ENCODE peak calls at places on chromosomes 3 and 15, in seven cellular contexts. V is K562, Q is GM12878, G is HepG2, O is SK-N-SH, F is H1, N is GM12891. S is an unnamed sample.

GRCh38 chr15:70437882-70438331 is 325.5 kb downstream of the UACA start:
- DNase-seq in V (no peak), Q (no peak), G (no peak), O (peak; percentile 65), F (no peak), N (no peak), S (no peak)

GRCh38 chr3:181782306-181782924 is 70.7 kb downstream of the SOX2 start:
- DNase-seq in V (no peak), Q (no peak), G (no peak), O (no peak), F (no peak), N (no peak), S (no peak)

GRCh38 chr3:4816306-4816705 is 162.9 kb upstream of the BHLHE40 start:
- DNase-seq in V (no peak), Q (no peak), G (no peak), O (no peak), F (no peak), N (no peak), S (no peak)

GRCh38 chr15:71168163-71168832 is 53.0 kb downstream of the THSD4 start:
- DNase-seq in V (no peak), Q (no peak), G (no peak), O (no peak), F (no peak), N (no peak), S (no peak)

GRCh38 chr3:77348244-77348855 is 308.5 kb downstream of the ROBO2 start:
- DNase-seq in V (peak; percentile 3), Q (no peak), G (peak; percentile 9), O (peak; percentile 1), F (peak; percentile 59), N (no peak), S (no peak)

GRCh38 chr3:119323401-119324107 is 29.4 kb downstream of the ARHGAP31 start:
- DNase-seq in V (no peak), Q (no peak), G (no peak), O (no peak), F (peak; percentile 59), N (peak; percentile 27), S (no peak)

GRCh38 chr3:115513411-115513800 is 109.9 kb upstream of the GAP43 start:
- DNase-seq in V (no peak), Q (no peak), G (no peak), O (no peak), F (no peak), N (no peak), S (no peak)

GRCh38 chr3:197031315-197032285 is 2.0 kb upstream of the MELTF start:
- DNase-seq in V (peak; percentile 66), Q (no peak), G (peak; percentile 96), O (no peak), F (no peak), N (no peak), S (no peak)

GRCh38 chr3:142623209-142623608 is 27.0 kb downstream of the PLS1 start:
- DNase-seq in V (no peak), Q (no peak), G (no peak), O (no peak), F (no peak), N (no peak), S (no peak)

GRCh38 chr3:58955308-58955707 is 94.5 kb downstream of the CFAP20DC start:
- DNase-seq in V (no peak), Q (no peak), G (no peak), O (no peak), F (no peak), N (no peak), S (no peak)

GRCh38 chr15:40337597-40337996 is 3.1 kb downstream of the CCDC9B start:
- DNase-seq in V (no peak), Q (no peak), G (no peak), O (peak; percentile 40), F (no peak), N (no peak), S (no peak)

GRCh38 chr15:68418611-68419161 is 13.3 kb downstream of the ITGA11 start:
- DNase-seq in V (no peak), Q (no peak), G (no peak), O (no peak), F (no peak), N (no peak), S (no peak)

GRCh38 chr3:146757759-146758158 is 152.6 kb upstream of the PLSCR5 start:
- DNase-seq in V (no peak), Q (no peak), G (no peak), O (no peak), F (no peak), N (no peak), S (no peak)

GRCh38 chr3:146300756-146301155 is 49.9 kb upstream of the PLSCR4 start:
- DNase-seq in V (no peak), Q (no peak), G (no peak), O (no peak), F (no peak), N (no peak), S (no peak)

GRCh38 chr15:101314726-101315125 is 19.7 kb upstream of the SNRPA1 start:
- DNase-seq in V (no peak), Q (no peak), G (no peak), O (no peak), F (no peak), N (no peak), S (no peak)

GRCh38 chr3:158771982-158772381 is 29.9 kb upstream of the MFSD1 start:
- DNase-seq in V (no peak), Q (no peak), G (no peak), O (no peak), F (no peak), N (no peak), S (no peak)

GRCh38 chr3:60314064-60314463 is 937.2 kb downstream of the FHIT start:
- DNase-seq in V (no peak), Q (no peak), G (no peak), O (no peak), F (no peak), N (no peak), S (no peak)

GRCh38 chr3:487580-487979 is 291.0 kb downstream of the CHL1 start:
- DNase-seq in V (no peak), Q (no peak), G (no peak), O (no peak), F (no peak), N (no peak), S (no peak)

GRCh38 chr3:63264716-63265115 is 13.4 kb upstream of the SYNPR start:
- DNase-seq in V (peak; percentile 4), Q (no peak), G (no peak), O (no peak), F (no peak), N (no peak), S (no peak)

GRCh38 chr3:104941785-104942184 is 424.9 kb upstream of the ALCAM start:
- DNase-seq in V (no peak), Q (no peak), G (no peak), O (no peak), F (no peak), N (no peak), S (no peak)

GRCh38 chr15:38029741-38030140 is 95.3 kb downstream of the TMCO5A start:
- DNase-seq in V (no peak), Q (no peak), G (no peak), O (no peak), F (no peak), N (no peak), S (no peak)

GRCh38 chr15:62866366-62866765 is 176.2 kb upstream of the TPM1 start:
- DNase-seq in V (no peak), Q (no peak), G (no peak), O (no peak), F (peak; percentile 33), N (no peak), S (no peak)

DNA sequence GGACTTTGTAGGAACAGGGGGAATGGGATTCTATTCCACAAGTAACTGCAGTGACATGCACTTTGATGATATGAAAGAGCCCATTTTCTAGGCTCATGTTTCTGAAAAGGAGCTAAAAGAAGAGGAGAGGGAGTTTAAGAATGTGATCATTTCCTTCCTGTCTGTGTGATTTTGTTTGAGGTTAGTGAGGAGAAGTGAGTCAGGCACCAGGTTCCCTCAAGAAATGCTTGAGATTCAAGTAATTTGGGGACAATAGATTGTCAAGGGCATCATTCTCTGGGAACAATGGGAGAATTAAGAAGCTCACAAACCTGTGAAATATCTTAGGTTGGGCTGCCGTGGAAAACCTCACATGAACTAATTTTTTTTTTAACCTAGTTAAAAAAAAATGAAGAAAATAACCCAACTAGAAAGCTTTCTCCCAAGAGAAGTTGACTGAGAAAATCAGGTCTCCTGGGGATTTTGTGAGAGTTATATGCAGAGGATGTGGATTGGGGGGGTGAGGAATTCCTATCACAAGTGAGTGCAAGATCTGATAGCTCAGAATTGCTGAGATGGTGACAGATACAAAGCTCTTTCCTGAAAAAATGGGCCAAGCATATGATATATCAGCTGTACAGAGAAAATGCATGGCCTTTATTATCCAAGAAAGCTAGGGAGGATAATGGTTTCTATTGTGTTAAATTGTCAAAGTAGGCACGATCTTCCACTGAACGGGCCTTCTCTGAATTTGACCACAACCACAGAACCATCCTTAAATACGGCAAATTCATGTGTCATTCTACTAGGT is 203.3 kb downstream of the FEZF2 start:
- DNase-seq in V (no peak), Q (no peak), G (no peak), O (no peak), F (no peak), N (no peak), S (no peak)
- TF ChIP-seq POLR2AphosphoS5 in V (no peak), Q (no peak), G (no peak), O (no peak), F (no peak), N (no peak), S (no peak)

DNA sequence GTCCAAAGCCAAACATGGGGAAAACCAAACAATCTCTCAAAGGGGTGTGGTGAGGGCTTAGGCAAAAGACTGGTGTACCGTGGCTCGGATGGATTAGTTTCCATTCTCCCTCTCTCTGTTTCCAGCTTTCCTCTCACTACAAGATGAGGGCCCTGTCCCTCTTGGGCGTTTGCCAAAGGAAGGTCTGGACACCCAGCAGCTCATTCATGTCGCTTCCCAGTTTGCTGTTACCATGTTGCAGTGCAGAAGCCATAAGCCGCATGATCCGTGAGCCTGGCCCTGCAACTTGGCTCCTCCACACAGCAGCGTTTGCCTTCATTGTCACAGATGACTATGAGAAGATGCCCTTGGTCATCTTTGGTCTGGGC is 92.2 kb downstream of the APBA2 start:
- DNase-seq in V (no peak), Q (no peak), G (no peak), O (no peak), F (no peak), N (no peak), S (no peak)
- TF ChIP-seq TAF1 in V (no peak), Q (no peak), G (no peak), O (no peak), F (no peak), N (no peak), S (no peak)

DNA sequence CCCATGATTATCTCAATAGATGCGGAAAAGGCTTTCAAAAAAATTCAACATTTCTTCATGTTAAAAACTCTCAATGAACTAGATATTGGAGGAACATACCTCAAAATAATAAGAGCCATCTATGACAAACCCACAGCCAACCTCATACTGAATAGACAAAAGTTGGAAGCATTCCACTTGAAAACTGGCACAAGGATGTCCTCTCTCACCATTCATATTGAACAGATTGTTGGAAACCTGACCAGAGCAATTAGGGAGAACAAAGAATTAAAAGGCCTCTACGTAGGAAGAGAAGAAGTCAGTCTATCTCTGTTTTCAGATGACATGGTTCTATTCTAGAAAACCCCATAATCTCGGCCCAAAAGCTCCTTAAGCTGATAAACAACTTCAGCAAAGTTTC is 274.5 kb upstream of the MANF start:
- DNase-seq in V (no peak), Q (no peak), G (no peak), O (no peak), F (no peak), N (no peak), S (no peak)
- TF ChIP-seq POLR2AphosphoS5 in V (no peak), Q (no peak), G (no peak), O (no peak), F (no peak), N (no peak), S (no peak)

GRCh38 chr15:73108676-73109075 is 56.4 kb downstream of the NEO1 start:
- DNase-seq in V (no peak), Q (no peak), G (no peak), O (no peak), F (no peak), N (no peak), S (no peak)
- TF ChIP-seq TAF1 in V (no peak), Q (no peak), G (no peak), O (no peak), F (no peak), N (no peak), S (no peak)